ENCODE peak calls at places on chromosome 16, in seven cellular contexts. One of them, this sample, is unnamed.
A peak's percentile ranks its signal among the peaks of the same experiment; 100 is the strongest.

GRCh38 chr16:58843675-58844074 is 109.6 kb upstream of the GOT2 start:
- DNase-seq in H9: no peak
- DNase-seq in H1: no peak
- DNase-seq in mesenchymal stem cell: peak; percentile 21
- DNase-seq in IMR-90: peak; percentile 24
- DNase-seq in mesendoderm: peak; percentile 50
- DNase-seq in neuronal stem cell: no peak
- DNase-seq in this sample: peak; percentile 3

GRCh38 chr16:73289232-73289631 is 241.3 kb upstream of the ZFHX3 start:
- DNase-seq in mesenchymal stem cell: no peak
- DNase-seq in H1: no peak
- DNase-seq in IMR-90: no peak
- DNase-seq in neuronal stem cell: no peak
- DNase-seq in mesendoderm: no peak
- DNase-seq in H9: no peak
- DNase-seq in this sample: no peak

GRCh38 chr16:46673320-46674013 is 15.5 kb downstream of the VPS35 start:
- DNase-seq in IMR-90: peak; percentile 69
- DNase-seq in mesenchymal stem cell: peak; percentile 77
- DNase-seq in H9: peak; percentile 63
- DNase-seq in mesendoderm: peak; percentile 86
- DNase-seq in H1: peak; percentile 58
- DNase-seq in neuronal stem cell: peak; percentile 46
- DNase-seq in this sample: peak; percentile 39

GRCh38 chr16:68985855-68986254 is 119.6 kb upstream of the HAS3 start:
- DNase-seq in neuronal stem cell: no peak
- DNase-seq in mesenchymal stem cell: peak; percentile 47
- DNase-seq in IMR-90: peak; percentile 94
- DNase-seq in H9: no peak
- DNase-seq in mesendoderm: no peak
- DNase-seq in H1: no peak
- DNase-seq in this sample: no peak

GRCh38 chr16:89288966-89289365 is 71.5 kb downstream of the ZNF778 start:
- DNase-seq in mesenchymal stem cell: no peak
- DNase-seq in neuronal stem cell: no peak
- DNase-seq in mesendoderm: no peak
- DNase-seq in IMR-90: no peak
- DNase-seq in H1: no peak
- DNase-seq in H9: no peak
- DNase-seq in this sample: no peak

GRCh38 chr16:77432264-77432663 is 2.6 kb downstream of the ADAMTS18 start:
- DNase-seq in neuronal stem cell: no peak
- DNase-seq in H9: no peak
- DNase-seq in mesendoderm: no peak
- DNase-seq in H1: no peak
- DNase-seq in IMR-90: no peak
- DNase-seq in mesenchymal stem cell: no peak
- DNase-seq in this sample: no peak

GRCh38 chr16:67514382-67514828 is 14.2 kb upstream of the RIPOR1 start:
- DNase-seq in H1: peak; percentile 69
- DNase-seq in mesenchymal stem cell: peak; percentile 89
- DNase-seq in mesendoderm: peak; percentile 81
- DNase-seq in H9: peak; percentile 68
- DNase-seq in IMR-90: peak; percentile 84
- DNase-seq in neuronal stem cell: peak; percentile 65
- DNase-seq in this sample: peak; percentile 89

GRCh38 chr16:57444711-57445110 is 2.5 kb downstream of the CIAPIN1 start:
- DNase-seq in H9: no peak
- DNase-seq in neuronal stem cell: no peak
- DNase-seq in IMR-90: peak; percentile 20
- DNase-seq in H1: no peak
- DNase-seq in mesenchymal stem cell: peak; percentile 17
- DNase-seq in mesendoderm: no peak
- DNase-seq in this sample: no peak

GRCh38 chr16:56068816-56069215 is 122.5 kb upstream of the GNAO1 start:
- DNase-seq in H9: no peak
- DNase-seq in IMR-90: no peak
- DNase-seq in mesendoderm: no peak
- DNase-seq in neuronal stem cell: no peak
- DNase-seq in mesenchymal stem cell: no peak
- DNase-seq in H1: no peak
- DNase-seq in this sample: no peak

GRCh38 chr16:1772362-1772907 is at the start of gene EME2:
- DNase-seq in neuronal stem cell: peak; percentile 14
- DNase-seq in IMR-90: peak; percentile 33
- DNase-seq in H1: no peak
- DNase-seq in mesenchymal stem cell: peak; percentile 56
- DNase-seq in mesendoderm: no peak
- DNase-seq in H9: no peak
- DNase-seq in this sample: no peak

GRCh38 chr16:4944333-4945281 is 7.7 kb upstream of the PPL start:
- DNase-seq in IMR-90: peak; percentile 97
- DNase-seq in H1: peak; percentile 71
- DNase-seq in neuronal stem cell: no peak
- DNase-seq in mesenchymal stem cell: peak; percentile 98
- DNase-seq in H9: peak; percentile 90
- DNase-seq in mesendoderm: peak; percentile 93
- DNase-seq in this sample: peak; percentile 79

GRCh38 chr16:85395207-85395912 is 217.8 kb upstream of the GSE1 start:
- DNase-seq in neuronal stem cell: no peak
- DNase-seq in mesenchymal stem cell: peak; percentile 99
- DNase-seq in H9: no peak
- DNase-seq in mesendoderm: no peak
- DNase-seq in IMR-90: peak; percentile 98
- DNase-seq in H1: peak; percentile 49
- DNase-seq in this sample: peak; percentile 67

GRCh38 chr16:67186550-67186950 is 2.8 kb upstream of the MATCAP1 start:
- DNase-seq in mesendoderm: peak; percentile 88
- DNase-seq in H1: no peak
- DNase-seq in IMR-90: no peak
- DNase-seq in neuronal stem cell: no peak
- DNase-seq in H9: no peak
- DNase-seq in mesenchymal stem cell: no peak
- DNase-seq in this sample: peak; percentile 90

GRCh38 chr16:88471115-88471514 is 18.0 kb downstream of the ZFPM1 start:
- DNase-seq in H1: no peak
- DNase-seq in mesendoderm: no peak
- DNase-seq in neuronal stem cell: no peak
- DNase-seq in IMR-90: no peak
- DNase-seq in mesenchymal stem cell: no peak
- DNase-seq in H9: no peak
- DNase-seq in this sample: no peak

GRCh38 chr16:85612801-85613608 is at the start of gene GSE1:
- DNase-seq in mesenchymal stem cell: peak; percentile 84
- DNase-seq in neuronal stem cell: peak; percentile 82
- DNase-seq in mesendoderm: peak; percentile 94
- DNase-seq in H9: peak; percentile 97
- DNase-seq in IMR-90: peak; percentile 68
- DNase-seq in H1: peak; percentile 94
- DNase-seq in this sample: peak; percentile 93

GRCh38 chr16:15536813-15537212 is 102.4 kb downstream of the BMERB1 start:
- DNase-seq in IMR-90: no peak
- DNase-seq in H1: no peak
- DNase-seq in mesenchymal stem cell: no peak
- DNase-seq in neuronal stem cell: no peak
- DNase-seq in H9: no peak
- DNase-seq in mesendoderm: no peak
- DNase-seq in this sample: no peak

GRCh38 chr16:15542261-15542660 is 100.7 kb downstream of the MARF1 start:
- DNase-seq in neuronal stem cell: no peak
- DNase-seq in H9: peak; percentile 62
- DNase-seq in mesendoderm: peak; percentile 65
- DNase-seq in IMR-90: no peak
- DNase-seq in H1: no peak
- DNase-seq in mesenchymal stem cell: no peak
- DNase-seq in this sample: no peak

GRCh38 chr16:15535772-15536171 is 101.4 kb downstream of the BMERB1 start:
- DNase-seq in IMR-90: no peak
- DNase-seq in H9: no peak
- DNase-seq in mesenchymal stem cell: no peak
- DNase-seq in neuronal stem cell: no peak
- DNase-seq in mesendoderm: peak; percentile 41
- DNase-seq in H1: no peak
- DNase-seq in this sample: no peak

GRCh38 chr16:15538484-15538883 is 104.1 kb downstream of the BMERB1 start:
- DNase-seq in IMR-90: no peak
- DNase-seq in neuronal stem cell: no peak
- DNase-seq in mesenchymal stem cell: no peak
- DNase-seq in mesendoderm: no peak
- DNase-seq in H1: no peak
- DNase-seq in H9: no peak
- DNase-seq in this sample: no peak

DNA sequence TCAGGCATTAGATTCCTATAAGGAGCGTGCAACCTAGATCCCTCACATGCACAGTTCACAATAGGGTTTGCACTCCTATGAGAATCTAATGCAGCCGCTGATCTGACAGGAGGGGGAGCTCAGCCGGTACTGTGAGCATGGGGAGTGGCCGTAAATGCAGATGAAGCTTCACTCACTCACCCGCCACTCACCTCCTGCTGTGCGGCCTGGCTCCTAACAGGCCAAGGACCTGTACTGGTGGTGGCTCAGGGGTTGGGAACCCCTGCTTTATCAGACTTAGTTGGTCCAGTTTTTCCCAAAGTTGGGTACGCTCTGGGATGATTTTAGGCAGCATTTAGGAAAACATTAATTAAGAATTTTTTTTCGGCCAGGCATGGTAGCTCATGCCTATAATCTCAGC is 103.8 kb downstream of the MARF1 start:
- DNase-seq in IMR-90: no peak
- DNase-seq in H1: peak; percentile 85
- DNase-seq in mesenchymal stem cell: no peak
- DNase-seq in neuronal stem cell: peak; percentile 36
- DNase-seq in mesendoderm: peak; percentile 84
- DNase-seq in H9: peak; percentile 68
- DNase-seq in this sample: no peak
- H3K23ac ChIP-seq in IMR-90: no peak overlapping the region
- H3K23ac ChIP-seq in H1: no peak overlapping the region
- H3K23ac ChIP-seq in mesenchymal stem cell: no peak overlapping the region
- H3K23ac ChIP-seq in neuronal stem cell: no peak overlapping the region
- H3K23ac ChIP-seq in mesendoderm: no peak overlapping the region
- H3K23ac ChIP-seq in H9: no peak overlapping the region
- H3K23ac ChIP-seq in this sample: no peak overlapping the region

DNA sequence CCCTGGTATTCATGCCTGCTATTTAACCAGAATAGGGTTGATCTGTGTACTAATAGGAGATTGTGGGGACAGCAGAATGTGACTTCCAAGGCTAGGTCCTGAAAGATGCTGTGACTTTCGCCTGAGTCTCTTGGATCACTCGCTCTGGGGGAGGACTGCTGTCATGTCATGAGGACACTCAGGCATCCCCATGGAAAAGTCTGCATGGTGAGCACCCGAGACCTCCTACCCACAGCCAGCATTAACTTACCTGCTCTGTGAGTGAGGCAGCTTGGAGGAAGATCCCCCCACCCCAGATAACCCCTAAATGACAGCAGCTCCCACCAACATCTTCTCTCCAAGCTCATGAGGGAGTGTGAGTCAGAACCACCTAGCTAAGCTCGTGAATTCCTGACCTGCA is 30.3 kb upstream of the C16orf78 start:
- DNase-seq in mesenchymal stem cell: no peak
- DNase-seq in H1: no peak
- DNase-seq in IMR-90: no peak
- DNase-seq in neuronal stem cell: no peak
- DNase-seq in mesendoderm: no peak
- DNase-seq in H9: no peak
- DNase-seq in this sample: no peak
- H4K8ac ChIP-seq in mesenchymal stem cell: no peak overlapping the region
- H4K8ac ChIP-seq in H1: no peak overlapping the region
- H4K8ac ChIP-seq in IMR-90: no peak overlapping the region
- H4K8ac ChIP-seq in neuronal stem cell: no peak overlapping the region
- H4K8ac ChIP-seq in mesendoderm: no peak overlapping the region
- H4K8ac ChIP-seq in H9: no peak overlapping the region
- H4K8ac ChIP-seq in this sample: no peak overlapping the region

DNA sequence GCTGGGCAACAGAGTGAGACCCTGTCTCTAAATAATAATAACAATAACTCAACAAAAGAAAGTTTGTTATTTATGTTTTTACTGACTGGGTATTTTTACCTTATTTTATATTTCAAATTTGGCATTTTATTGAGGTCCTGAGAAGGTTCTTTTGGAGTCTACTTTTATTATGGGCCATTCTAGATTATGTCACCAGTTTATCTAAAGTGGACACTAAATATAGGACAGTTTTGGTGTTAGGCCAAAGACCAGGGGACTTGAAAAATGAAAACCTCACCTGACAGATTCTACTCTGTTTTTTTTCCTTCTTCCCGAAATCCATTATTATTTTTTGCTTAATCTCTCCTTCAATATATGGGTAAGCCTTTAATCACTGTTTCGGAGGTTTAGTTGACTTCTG is 8.1 kb downstream of the FTO start:
- DNase-seq in mesenchymal stem cell: no peak
- DNase-seq in IMR-90: no peak
- DNase-seq in neuronal stem cell: no peak
- DNase-seq in H1: no peak
- DNase-seq in mesendoderm: no peak
- DNase-seq in H9: no peak
- DNase-seq in this sample: no peak
- H2AK5ac ChIP-seq in mesenchymal stem cell: no peak overlapping the region
- H2AK5ac ChIP-seq in IMR-90: no peak overlapping the region
- H2AK5ac ChIP-seq in neuronal stem cell: no peak overlapping the region
- H2AK5ac ChIP-seq in H1: no peak overlapping the region
- H2AK5ac ChIP-seq in mesendoderm: no peak overlapping the region
- H2AK5ac ChIP-seq in H9: no peak overlapping the region
- H2AK5ac ChIP-seq in this sample: no peak overlapping the region

DNA sequence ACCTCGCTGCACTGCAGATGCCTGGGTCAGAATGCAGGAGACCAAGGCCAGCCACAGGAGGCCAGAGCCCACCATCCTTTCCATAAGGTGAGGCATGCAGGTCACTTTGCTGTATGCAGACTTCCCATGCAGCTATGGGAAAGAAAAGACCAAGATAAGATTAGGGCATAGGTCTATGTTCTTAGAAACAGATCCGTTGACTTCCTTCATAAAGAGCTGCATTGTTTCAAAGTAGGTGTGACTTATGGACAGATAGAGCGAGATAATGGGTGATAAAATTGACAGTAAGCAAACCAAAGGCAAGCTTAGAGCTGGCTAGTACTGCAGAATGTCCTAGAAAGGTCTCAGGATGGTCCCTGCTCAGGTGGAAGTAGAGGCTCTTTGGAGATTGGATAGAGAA is 977 bp downstream of the GP2 start:
- DNase-seq in mesendoderm: peak; percentile 84
- DNase-seq in neuronal stem cell: no peak
- DNase-seq in mesenchymal stem cell: no peak
- DNase-seq in H1: no peak
- DNase-seq in H9: no peak
- DNase-seq in IMR-90: no peak
- DNase-seq in this sample: no peak
- H3K23ac ChIP-seq in mesendoderm: no peak overlapping the region
- H3K23ac ChIP-seq in neuronal stem cell: no peak overlapping the region
- H3K23ac ChIP-seq in mesenchymal stem cell: no peak overlapping the region
- H3K23ac ChIP-seq in H1: no peak overlapping the region
- H3K23ac ChIP-seq in H9: no peak overlapping the region
- H3K23ac ChIP-seq in IMR-90: no peak overlapping the region
- H3K23ac ChIP-seq in this sample: no peak overlapping the region

DNA sequence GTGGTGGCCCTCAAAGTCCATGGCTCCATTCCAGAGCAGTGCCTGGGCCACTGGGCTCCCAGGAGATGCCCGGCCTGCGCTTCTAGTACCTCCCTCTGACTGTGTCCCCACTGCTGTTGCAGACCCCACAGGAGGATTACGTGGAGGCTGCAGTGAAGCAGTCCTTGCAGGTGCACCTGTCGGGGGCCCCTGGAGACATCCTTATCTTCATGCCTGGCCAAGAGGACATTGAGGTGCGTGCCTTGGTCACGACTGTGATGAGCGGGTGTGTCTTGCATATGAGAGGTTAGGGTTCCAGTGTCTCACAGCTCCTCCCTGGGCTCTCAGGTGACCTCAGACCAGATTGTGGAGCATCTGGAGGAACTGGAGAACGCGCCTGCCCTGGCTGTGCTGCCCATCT is 11.3 kb downstream of the DHX38 start:
- DNase-seq in mesenchymal stem cell: no peak
- DNase-seq in neuronal stem cell: no peak
- DNase-seq in mesendoderm: no peak
- DNase-seq in H1: no peak
- DNase-seq in IMR-90: no peak
- DNase-seq in H9: no peak
- DNase-seq in this sample: no peak
- H4K8ac ChIP-seq in mesenchymal stem cell: no peak overlapping the region
- H4K8ac ChIP-seq in neuronal stem cell: no peak overlapping the region
- H4K8ac ChIP-seq in mesendoderm: no peak overlapping the region
- H4K8ac ChIP-seq in H1: no peak overlapping the region
- H4K8ac ChIP-seq in IMR-90: no peak overlapping the region
- H4K8ac ChIP-seq in H9: no peak overlapping the region
- H4K8ac ChIP-seq in this sample: no peak overlapping the region